ENCODE peak calls at places on chromosomes 2 and 18, in four cellular contexts. V is tibial artery; X is effector CD8-positive, alpha-beta T cell; W is activated T-cell treated with anti-CD3 and anti-CD28 coated beads for 1 hour. P is an unnamed sample.

GRCh38 chr2:43084699-43085091 is 141.7 kb downstream of the ZFP36L2 start:
- DNase-seq in X (no peak), W (no peak), V (peak; percentile 77), P (no peak)

GRCh38 chr2:23377772-23378171 is 7.2 kb upstream of the KLHL29 start:
- DNase-seq in W (no peak), X (no peak), V (no peak), P (no peak)

GRCh38 chr18:36392163-36392887 is 94.8 kb downstream of the FHOD3 start:
- DNase-seq in V (no peak), W (no peak), X (no peak), P (no peak)

GRCh38 chr2:85524567-85524923 is 14.4 kb upstream of the MAT2A start:
- DNase-seq in X (no peak), V (no peak), W (no peak), P (no peak)

GRCh38 chr2:196979976-196980375 is 53.5 kb upstream of the PGAP1 start:
- DNase-seq in V (no peak), X (no peak), W (no peak), P (no peak)

GRCh38 chr2:167187910-167188595 is 299.8 kb downstream of the XIRP2 start:
- DNase-seq in W (no peak), V (no peak), X (no peak), P (no peak)

GRCh38 chr2:72117718-72118117 is 29.9 kb downstream of the CYP26B1 start:
- DNase-seq in V (no peak), W (no peak), X (no peak), P (no peak)

GRCh38 chr18:30992231-30992630 is 50.3 kb downstream of the DSC3 start:
- DNase-seq in X (no peak), W (no peak), V (no peak), P (no peak)

GRCh38 chr2:173101687-173102086 is 26.0 kb downstream of the MAP3K20 start:
- DNase-seq in W (no peak), V (no peak), X (no peak), P (no peak)

GRCh38 chr2:105546623-105546964 is 147.7 kb upstream of the FHL2 start:
- DNase-seq in X (no peak), W (no peak), V (no peak), P (no peak)

GRCh38 chr2:9797086-9797485 is 46.2 kb upstream of the TAF1B start:
- DNase-seq in X (no peak), V (no peak), W (no peak), P (no peak)

GRCh38 chr2:181750305-181750704 is 70.0 kb upstream of the NEUROD1 start:
- DNase-seq in V (no peak), W (no peak), X (no peak), P (no peak)

GRCh38 chr2:216658702-216659231 is 25.5 kb downstream of the IGFBP2 start:
- DNase-seq in V (no peak), X (no peak), W (no peak), P (no peak)

P was measured in lung.